ENCODE peak calls at places on chromosome 20, in eight cellular contexts. J is stomach, D is GM12891, F is GM12878, G is suprapubic skin, W is esophagus muscularis mucosa, T is spleen, M is GM12892. C is an unnamed sample.

GRCh38 chr20:48841861-48842529 is 14.2 kb upstream of the PREX1 start:
- DNase-seq in M (no peak), T (no peak), G (no peak), D (no peak), J (no peak), W (no peak), F (no peak), C (no peak)

GRCh38 chr20:5714261-5715041 is 35.8 kb upstream of the SHLD1 start:
- DNase-seq in F (no peak), T (no peak), W (no peak), G (no peak), J (no peak), M (no peak), D (no peak), C (no peak)

GRCh38 chr20:61802721-61803311 is 262.9 kb downstream of the TAF4 start:
- DNase-seq in D (no peak), J (no peak), F (no peak), M (no peak), G (no peak), W (no peak), T (peak; percentile 58), C (no peak)

GRCh38 chr20:36501367-36502006 is 39.8 kb upstream of the MYL9 start:
- DNase-seq in T (no peak), D (no peak), J (no peak), F (no peak), M (no peak), W (no peak), G (no peak), C (peak; percentile 26)

GRCh38 chr20:54347216-54347833 is 128.1 kb upstream of the DOK5 start:
- DNase-seq in M (no peak), T (no peak), W (no peak), G (no peak), J (no peak), F (no peak), D (no peak), C (no peak)

GRCh38 chr20:19851863-19852262 is 93.8 kb downstream of the RIN2 start:
- DNase-seq in W (no peak), G (no peak), F (no peak), M (no peak), T (no peak), J (no peak), D (no peak), C (no peak)

GRCh38 chr20:1266167-1266973 is at the start of gene SNPH:
- DNase-seq in F (no peak), T (peak; percentile 92), G (no peak), J (peak; percentile 77), M (peak; percentile 31), D (peak; percentile 65), W (peak; percentile 93), C (peak; percentile 91)

GRCh38 chr20:17619351-17620093 is 49.6 kb downstream of the DSTN start:
- DNase-seq in G (peak; percentile 61), J (peak; percentile 22), F (no peak), D (peak; percentile 9), T (no peak), W (no peak), M (peak; percentile 15), C (peak; percentile 61)

GRCh38 chr20:41232971-41233926 is 84.3 kb downstream of the ZHX3 start:
- DNase-seq in D (no peak), J (no peak), G (no peak), F (no peak), W (no peak), M (no peak), T (no peak), C (no peak)

DNA sequence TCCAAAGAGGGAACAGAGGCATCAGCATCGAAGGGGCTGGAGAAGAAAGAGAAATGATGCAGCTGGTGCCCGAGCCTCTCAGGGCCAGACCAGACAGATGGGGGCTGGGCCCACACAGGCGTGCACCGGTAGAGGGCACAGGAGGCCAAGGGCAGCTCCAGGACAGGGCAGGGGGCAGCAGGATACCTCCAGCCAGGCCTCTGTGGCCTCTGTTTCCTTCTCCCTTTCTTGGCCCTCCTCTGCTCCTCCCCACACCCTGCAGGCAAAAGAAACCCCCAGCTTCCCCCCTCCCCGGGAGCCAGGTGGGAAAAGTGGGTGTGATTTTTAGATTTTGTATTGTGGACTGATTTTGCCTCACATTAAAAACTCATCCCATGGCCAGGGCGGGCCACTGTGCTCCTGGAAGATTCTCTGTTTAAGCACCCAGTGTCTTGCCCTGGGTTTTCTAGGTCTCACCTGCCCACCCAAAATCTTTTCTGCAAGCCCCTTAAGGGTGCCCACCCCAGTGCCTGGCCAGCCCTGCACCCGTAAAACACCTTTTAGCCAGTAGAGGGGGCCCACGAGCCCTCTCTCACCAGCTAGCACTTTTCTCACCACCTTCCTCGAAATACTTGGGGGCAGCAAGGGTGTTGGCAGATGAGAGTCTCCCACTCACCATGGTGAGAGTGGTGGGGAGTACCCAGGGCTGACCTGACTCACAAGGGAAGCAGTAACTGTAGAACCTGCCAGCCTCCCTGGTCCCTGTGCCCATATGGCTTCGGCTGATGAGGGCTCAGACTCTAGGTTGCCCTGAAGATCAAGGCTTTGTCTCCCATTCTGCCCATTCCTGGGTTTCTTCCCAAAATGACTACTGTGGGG is 35.7 kb upstream of the ID1 start:
- DNase-seq in D (no peak), W (no peak), T (peak; percentile 86), F (no peak), J (peak; percentile 68), M (no peak), G (no peak), C (peak; percentile 70)
- TF ChIP-seq POLR2A in D (no peak), W (no peak), T (no peak), F (no peak), J (no peak), M (no peak), G (no peak), C (no peak)

GRCh38 chr20:7856756-7857155 is 83.5 kb downstream of the HAO1 start:
- DNase-seq in M (no peak), D (no peak), T (no peak), J (no peak), G (no peak), F (no peak), W (no peak), C (no peak)
- TF ChIP-seq POLR2AphosphoS5 in M (no peak), D (no peak), T (no peak), J (no peak), G (no peak), F (no peak), W (no peak), C (no peak)

DNA sequence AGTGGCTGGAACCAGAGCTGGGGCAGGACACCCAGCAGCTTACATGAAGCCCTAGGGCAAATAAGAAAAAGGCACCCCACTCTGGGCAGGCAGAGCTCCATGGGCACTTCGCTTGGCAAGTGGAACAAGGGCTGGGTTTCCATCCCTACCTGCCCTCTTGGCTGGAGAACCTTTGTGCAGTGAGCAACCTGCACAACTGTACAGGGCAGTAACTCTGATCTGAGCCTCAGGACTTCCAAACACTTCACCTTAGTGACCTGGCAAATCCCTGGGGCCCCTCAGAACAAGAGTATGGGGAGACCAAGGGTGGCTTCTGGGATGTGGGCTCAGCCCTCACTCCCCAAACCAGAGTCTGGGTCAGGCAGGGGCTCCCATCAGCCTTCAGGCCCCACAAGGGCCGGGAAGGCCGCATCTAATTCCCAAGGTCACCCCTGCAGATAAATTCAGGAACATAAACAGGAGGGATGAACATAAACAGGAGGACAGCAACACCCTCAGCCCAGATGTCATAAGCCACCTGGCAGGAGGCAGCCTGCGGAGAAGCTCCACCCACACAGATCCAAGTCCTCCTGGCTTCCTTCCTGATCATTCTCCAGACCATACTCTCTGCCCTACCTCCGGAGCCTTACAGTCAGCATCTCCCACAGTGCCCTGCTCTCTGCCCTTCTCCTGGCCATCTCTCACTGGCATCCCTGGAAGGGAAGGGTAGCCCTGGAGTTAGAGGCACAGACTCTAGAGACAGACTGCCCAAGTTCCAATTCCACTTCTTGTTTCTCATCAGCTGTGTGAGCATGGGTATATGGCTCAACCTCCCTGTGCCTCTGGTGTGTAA is 37.5 kb downstream of the HNF4A start:
- DNase-seq in T (no peak), M (no peak), F (no peak), D (no peak), J (no peak), W (no peak), G (no peak), C (no peak)
- TF ChIP-seq POLR2A in T (no peak), M (no peak), F (no peak), D (no peak), J (no peak), W (no peak), G (no peak), C (no peak)

GRCh38 chr20:23350855-23351838 is 556 bp downstream of the NXT1 start:
- DNase-seq in M (no peak), D (no peak), F (no peak), G (no peak), J (peak; percentile 41), W (no peak), T (peak; percentile 92), C (peak; percentile 79)
- TF ChIP-seq POLR2AphosphoS5 in M (no peak), D (peak; percentile 77), F (peak; percentile 71), G (no peak), J (peak; percentile 18), W (peak; percentile 58), T (peak; percentile 37), C (peak; percentile 45)

GRCh38 chr20:33666293-33667244 is at the start of gene ACTL10:
- DNase-seq in T (peak; percentile 97), F (peak; percentile 91), M (peak; percentile 93), J (peak; percentile 99), G (peak; percentile 98), D (peak; percentile 96), W (peak; percentile 99), C (peak; percentile 100)
- TF ChIP-seq POLR2A in T (no peak), F (peak; percentile 79), M (peak; percentile 79), J (no peak), G (no peak), D (peak; percentile 52), W (peak; percentile 49), C (peak; percentile 76)

GRCh38 chr20:24762791-24763350 is 186.2 kb upstream of the CST7 start:
- DNase-seq in J (peak; percentile 14), M (no peak), D (no peak), T (peak; percentile 61), G (peak; percentile 67), W (no peak), F (no peak), C (no peak)
- TF ChIP-seq POLR2AphosphoS5 in J (no peak), M (no peak), D (no peak), T (no peak), G (no peak), W (no peak), F (no peak), C (no peak)

C was measured in sigmoid colon.